ENCODE peak calls at places on chromosome 1, in six cellular contexts. C is GM12891, H is H1, S is GM12878, R is K562, P is HepG2. J is an unnamed sample.

GRCh38 chr1:113416515-113416914 is 26.2 kb downstream of the MAGI3 start:
- DNase-seq in H (no peak), R (no peak), P (no peak), C (no peak), S (no peak), J (no peak)

GRCh38 chr1:53127546-53127945 is 14.9 kb downstream of the SLC1A7 start:
- DNase-seq in H (no peak), P (no peak), R (no peak), S (no peak), C (no peak), J (no peak)

GRCh38 chr1:156499703-156500577 is 635 bp downstream of the MEF2D start:
- DNase-seq in P (no peak), R (no peak), H (peak), S (no peak), C (no peak), J (no peak)

GRCh38 chr1:2279210-2279639 is 51.1 kb downstream of the SKI start:
- DNase-seq in R (no peak), C (no peak), P (no peak), S (no peak), H (peak), J (no peak)

GRCh38 chr1:24589200-24589599 is 33.3 kb downstream of the NCMAP start:
- DNase-seq in P (no peak), S (no peak), C (no peak), H (no peak), R (no peak), J (no peak)

GRCh38 chr1:229860926-229861325 is 206.1 kb upstream of the GALNT2 start:
- DNase-seq in P (no peak), H (no peak), R (no peak), S (no peak), C (no peak), J (no peak)

GRCh38 chr1:164604541-164604940 is 45.6 kb downstream of the PBX1 start:
- DNase-seq in C (no peak), R (no peak), H (no peak), P (no peak), S (no peak), J (no peak)

GRCh38 chr1:205604825-205605544 is 26.8 kb downstream of the ELK4 start:
- DNase-seq in C (no peak), R (no peak), S (no peak), H (no peak), P (no peak), J (no peak)

GRCh38 chr1:178267646-178268094 is 173.8 kb downstream of the RASAL2 start:
- DNase-seq in R (no peak), P (no peak), H (no peak), C (no peak), S (no peak), J (no peak)

GRCh38 chr1:16956775-16957174 is 23.6 kb downstream of the MFAP2 start:
- DNase-seq in S (no peak), H (no peak), C (no peak), P (no peak), R (no peak), J (no peak)

GRCh38 chr1:80441664-80442063 is 1359.1 kb upstream of the ADGRL2 start:
- DNase-seq in P (peak), S (no peak), C (no peak), R (no peak), H (no peak), J (no peak)

GRCh38 chr1:119160851-119161250 is 20.4 kb upstream of the WARS2 start:
- DNase-seq in R (no peak), P (no peak), H (no peak), S (no peak), C (no peak), J (no peak)

GRCh38 chr1:178172939-178173338 is 79.0 kb downstream of the RASAL2 start:
- DNase-seq in S (no peak), R (no peak), P (no peak), H (no peak), C (no peak), J (no peak)

GRCh38 chr1:180734366-180734765 is 102.5 kb downstream of the XPR1 start:
- DNase-seq in C (no peak), R (no peak), H (no peak), P (no peak), S (no peak), J (no peak)
- TF ChIP-seq POLR2AphosphoS5 in C (no peak), R (no peak), H (no peak), P (no peak), S (no peak), J (no peak)

GRCh38 chr1:25640646-25641328 is 24.2 kb downstream of the MAN1C1 start:
- DNase-seq in P (no peak), H (peak), R (no peak), C (no peak), S (no peak), J (no peak)

GRCh38 chr1:25643962-25644361 is 27.4 kb downstream of the MAN1C1 start:
- DNase-seq in H (peak), R (no peak), S (no peak), P (no peak), C (no peak), J (no peak)

GRCh38 chr1:25641329-25641725 is 24.7 kb downstream of the MAN1C1 start:
- DNase-seq in S (no peak), R (no peak), C (no peak), P (no peak), H (no peak), J (no peak)

GRCh38 chr1:25642710-25643109 is 26.1 kb downstream of the MAN1C1 start:
- DNase-seq in R (no peak), S (peak), P (no peak), C (peak), H (peak), J (no peak)

DNA sequence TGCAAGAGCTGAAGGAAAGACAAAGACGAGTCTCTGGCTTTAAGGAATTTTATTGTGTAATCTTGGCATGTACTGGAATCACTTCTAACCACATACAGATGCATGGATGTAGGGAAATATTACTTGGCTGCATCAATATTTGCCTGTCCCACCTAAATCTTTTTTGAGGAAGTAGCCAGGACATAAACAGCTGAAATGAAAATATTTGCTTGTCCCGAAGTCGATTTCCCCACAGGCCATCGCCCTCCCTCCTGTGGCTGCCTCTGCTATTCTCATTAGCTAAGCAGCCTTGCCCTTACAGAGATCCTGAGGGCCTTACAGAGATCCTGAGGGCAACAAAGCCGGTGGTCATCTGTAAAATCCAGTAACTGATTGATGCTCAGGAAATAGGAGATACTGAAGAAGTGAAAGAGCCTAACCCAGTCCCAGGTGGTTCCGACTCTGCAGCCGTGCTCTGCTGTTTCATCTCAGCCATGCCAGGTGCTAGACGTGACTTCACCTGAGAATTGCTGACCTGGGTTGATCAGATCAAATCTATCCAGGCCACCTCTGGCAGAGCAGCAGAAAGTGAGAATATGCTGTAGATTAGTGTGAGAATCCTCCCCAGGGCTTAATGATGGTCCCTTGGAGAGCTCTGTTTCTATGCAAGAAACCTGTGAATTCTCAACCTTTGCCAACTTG is 25.5 kb downstream of the MAN1C1 start:
- DNase-seq in R (no peak), H (peak), P (no peak), S (no peak), C (no peak), J (no peak)
- TF ChIP-seq TAF1 in R (no peak), H (no peak), P (no peak), S (no peak), C (no peak), J (no peak)

GRCh38 chr1:201116091-201116490 is 3.9 kb upstream of the CACNA1S start:
- DNase-seq in S (no peak), C (no peak), R (no peak), P (no peak), H (no peak), J (no peak)

GRCh38 chr1:201113451-201114244 is 1.4 kb upstream of the CACNA1S start:
- DNase-seq in R (no peak), S (no peak), P (no peak), C (no peak), H (no peak), J (no peak)

GRCh38 chr1:201112173-201112731 is at the start of gene CACNA1S:
- DNase-seq in H (no peak), P (no peak), S (no peak), R (no peak), C (no peak), J (no peak)

GRCh38 chr1:201115390-201115937 is 3.2 kb upstream of the CACNA1S start:
- DNase-seq in R (no peak), C (no peak), H (no peak), S (no peak), P (no peak), J (no peak)

GRCh38 chr1:201114245-201115131 is 2.3 kb upstream of the CACNA1S start:
- DNase-seq in S (peak), H (peak), P (peak), R (peak), C (peak), J (peak)
- TF ChIP-seq POLR2A in S (no peak), H (peak), P (no peak), R (no peak), C (no peak), J (no peak)

GRCh38 chr1:97826820-97827219 is 94.0 kb downstream of the DPYD start:
- DNase-seq in C (no peak), S (no peak), H (no peak), R (no peak), P (no peak), J (no peak)
- TF ChIP-seq POLR2AphosphoS5 in C (no peak), S (no peak), H (no peak), R (no peak), P (no peak), J (no peak)

J was measured in GM12892.